ENCODE peak calls at places on chromosome 11, in five cellular contexts. One of them, this sample, is unnamed.

GRCh38 chr11:2460540-2461252 is 15.9 kb downstream of the KCNQ1 start:
- DNase-seq in hypothalamus: no peak
- DNase-seq in stimulated activated CD4-positive, alpha-beta T cell treated with anti-CD3 and anti-CD28 coated beads, Interleukin-12 subunit alpha, Interleukin-12 subunit beta, amount 100 ng/mL, for 4 hours: no peak
- DNase-seq in T-helper 2 cell: no peak
- DNase-seq in activated B cell treated with CpG ODN at 0.5 μM for 24 hours: no peak
- DNase-seq in this sample: no peak

GRCh38 chr11:74780277-74780870 is 31.7 kb downstream of the RNF169 start:
- DNase-seq in T-helper 2 cell: no peak
- DNase-seq in hypothalamus: no peak
- DNase-seq in activated B cell treated with CpG ODN at 0.5 μM for 24 hours: no peak
- DNase-seq in stimulated activated CD4-positive, alpha-beta T cell treated with anti-CD3 and anti-CD28 coated beads, Interleukin-12 subunit alpha, Interleukin-12 subunit beta, amount 100 ng/mL, for 4 hours: no peak
- DNase-seq in this sample: no peak

GRCh38 chr11:70493891-70494290 is 95.6 kb downstream of the CTTN start:
- DNase-seq in activated B cell treated with CpG ODN at 0.5 μM for 24 hours: no peak
- DNase-seq in hypothalamus: no peak
- DNase-seq in stimulated activated CD4-positive, alpha-beta T cell treated with anti-CD3 and anti-CD28 coated beads, Interleukin-12 subunit alpha, Interleukin-12 subunit beta, amount 100 ng/mL, for 4 hours: no peak
- DNase-seq in T-helper 2 cell: no peak
- DNase-seq in this sample: no peak

GRCh38 chr11:64477675-64478074 is 113.3 kb upstream of the SLC22A12 start:
- DNase-seq in stimulated activated CD4-positive, alpha-beta T cell treated with anti-CD3 and anti-CD28 coated beads, Interleukin-12 subunit alpha, Interleukin-12 subunit beta, amount 100 ng/mL, for 4 hours: no peak
- DNase-seq in T-helper 2 cell: no peak
- DNase-seq in activated B cell treated with CpG ODN at 0.5 μM for 24 hours: no peak
- DNase-seq in hypothalamus: no peak
- DNase-seq in this sample: no peak

GRCh38 chr11:134725939-134726639 is 314.0 kb upstream of the B3GAT1 start:
- DNase-seq in activated B cell treated with CpG ODN at 0.5 μM for 24 hours: no peak
- DNase-seq in stimulated activated CD4-positive, alpha-beta T cell treated with anti-CD3 and anti-CD28 coated beads, Interleukin-12 subunit alpha, Interleukin-12 subunit beta, amount 100 ng/mL, for 4 hours: no peak
- DNase-seq in hypothalamus: no peak
- DNase-seq in T-helper 2 cell: no peak
- DNase-seq in this sample: no peak

GRCh38 chr11:5151713-5152153 is 2.8 kb downstream of the OR52A1 start:
- DNase-seq in activated B cell treated with CpG ODN at 0.5 μM for 24 hours: no peak
- DNase-seq in T-helper 2 cell: no peak
- DNase-seq in hypothalamus: no peak
- DNase-seq in stimulated activated CD4-positive, alpha-beta T cell treated with anti-CD3 and anti-CD28 coated beads, Interleukin-12 subunit alpha, Interleukin-12 subunit beta, amount 100 ng/mL, for 4 hours: no peak
- DNase-seq in this sample: no peak

GRCh38 chr11:68657021-68657780 is 27.1 kb upstream of the GAL start:
- DNase-seq in activated B cell treated with CpG ODN at 0.5 μM for 24 hours: no peak
- DNase-seq in stimulated activated CD4-positive, alpha-beta T cell treated with anti-CD3 and anti-CD28 coated beads, Interleukin-12 subunit alpha, Interleukin-12 subunit beta, amount 100 ng/mL, for 4 hours: no peak
- DNase-seq in T-helper 2 cell: no peak
- DNase-seq in hypothalamus: no peak
- DNase-seq in this sample: no peak

GRCh38 chr11:92111291-92111690 is 113.3 kb upstream of the FAT3 start:
- DNase-seq in T-helper 2 cell: no peak
- DNase-seq in hypothalamus: no peak
- DNase-seq in stimulated activated CD4-positive, alpha-beta T cell treated with anti-CD3 and anti-CD28 coated beads, Interleukin-12 subunit alpha, Interleukin-12 subunit beta, amount 100 ng/mL, for 4 hours: no peak
- DNase-seq in activated B cell treated with CpG ODN at 0.5 μM for 24 hours: no peak
- DNase-seq in this sample: no peak

GRCh38 chr11:1435820-1436467 is 46.2 kb downstream of the BRSK2 start:
- DNase-seq in hypothalamus: no peak
- DNase-seq in T-helper 2 cell: no peak
- DNase-seq in activated B cell treated with CpG ODN at 0.5 μM for 24 hours: no peak
- DNase-seq in stimulated activated CD4-positive, alpha-beta T cell treated with anti-CD3 and anti-CD28 coated beads, Interleukin-12 subunit alpha, Interleukin-12 subunit beta, amount 100 ng/mL, for 4 hours: no peak
- DNase-seq in this sample: peak

GRCh38 chr11:45458269-45458668 is 172.1 kb upstream of the SYT13 start:
- DNase-seq in T-helper 2 cell: no peak
- DNase-seq in hypothalamus: no peak
- DNase-seq in activated B cell treated with CpG ODN at 0.5 μM for 24 hours: no peak
- DNase-seq in stimulated activated CD4-positive, alpha-beta T cell treated with anti-CD3 and anti-CD28 coated beads, Interleukin-12 subunit alpha, Interleukin-12 subunit beta, amount 100 ng/mL, for 4 hours: no peak
- DNase-seq in this sample: no peak

GRCh38 chr11:115054541-115055538 is 376.5 kb downstream of the NXPE2 start:
- DNase-seq in hypothalamus: peak
- DNase-seq in stimulated activated CD4-positive, alpha-beta T cell treated with anti-CD3 and anti-CD28 coated beads, Interleukin-12 subunit alpha, Interleukin-12 subunit beta, amount 100 ng/mL, for 4 hours: no peak
- DNase-seq in T-helper 2 cell: no peak
- DNase-seq in activated B cell treated with CpG ODN at 0.5 μM for 24 hours: no peak
- DNase-seq in this sample: no peak

GRCh38 chr11:46105902-46106301 is 15.4 kb downstream of the PHF21A start:
- DNase-seq in stimulated activated CD4-positive, alpha-beta T cell treated with anti-CD3 and anti-CD28 coated beads, Interleukin-12 subunit alpha, Interleukin-12 subunit beta, amount 100 ng/mL, for 4 hours: no peak
- DNase-seq in T-helper 2 cell: no peak
- DNase-seq in activated B cell treated with CpG ODN at 0.5 μM for 24 hours: no peak
- DNase-seq in hypothalamus: no peak
- DNase-seq in this sample: no peak

GRCh38 chr11:86799680-86800075 is 664 bp upstream of the PRSS23 start:
- DNase-seq in hypothalamus: peak
- DNase-seq in T-helper 2 cell: no peak
- DNase-seq in activated B cell treated with CpG ODN at 0.5 μM for 24 hours: no peak
- DNase-seq in stimulated activated CD4-positive, alpha-beta T cell treated with anti-CD3 and anti-CD28 coated beads, Interleukin-12 subunit alpha, Interleukin-12 subunit beta, amount 100 ng/mL, for 4 hours: no peak
- DNase-seq in this sample: no peak

GRCh38 chr11:122197055-122197987 is 81.3 kb upstream of the BLID start:
- DNase-seq in hypothalamus: no peak
- DNase-seq in T-helper 2 cell: no peak
- DNase-seq in activated B cell treated with CpG ODN at 0.5 μM for 24 hours: no peak
- DNase-seq in stimulated activated CD4-positive, alpha-beta T cell treated with anti-CD3 and anti-CD28 coated beads, Interleukin-12 subunit alpha, Interleukin-12 subunit beta, amount 100 ng/mL, for 4 hours: no peak
- DNase-seq in this sample: no peak

GRCh38 chr11:46003647-46004046 is 81.2 kb downstream of the LARGE2 start:
- DNase-seq in stimulated activated CD4-positive, alpha-beta T cell treated with anti-CD3 and anti-CD28 coated beads, Interleukin-12 subunit alpha, Interleukin-12 subunit beta, amount 100 ng/mL, for 4 hours: no peak
- DNase-seq in activated B cell treated with CpG ODN at 0.5 μM for 24 hours: no peak
- DNase-seq in T-helper 2 cell: no peak
- DNase-seq in hypothalamus: no peak
- DNase-seq in this sample: no peak

GRCh38 chr11:32809313-32809712 is 14.9 kb upstream of the CCDC73 start:
- DNase-seq in T-helper 2 cell: no peak
- DNase-seq in activated B cell treated with CpG ODN at 0.5 μM for 24 hours: no peak
- DNase-seq in stimulated activated CD4-positive, alpha-beta T cell treated with anti-CD3 and anti-CD28 coated beads, Interleukin-12 subunit alpha, Interleukin-12 subunit beta, amount 100 ng/mL, for 4 hours: peak
- DNase-seq in hypothalamus: peak
- DNase-seq in this sample: no peak

GRCh38 chr11:83070044-83070877 is 1.4 kb downstream of the RAB30 start:
- DNase-seq in hypothalamus: no peak
- DNase-seq in activated B cell treated with CpG ODN at 0.5 μM for 24 hours: no peak
- DNase-seq in T-helper 2 cell: no peak
- DNase-seq in stimulated activated CD4-positive, alpha-beta T cell treated with anti-CD3 and anti-CD28 coated beads, Interleukin-12 subunit alpha, Interleukin-12 subunit beta, amount 100 ng/mL, for 4 hours: no peak
- DNase-seq in this sample: no peak

GRCh38 chr11:83044958-83045712 is 26.6 kb downstream of the RAB30 start:
- DNase-seq in T-helper 2 cell: no peak
- DNase-seq in stimulated activated CD4-positive, alpha-beta T cell treated with anti-CD3 and anti-CD28 coated beads, Interleukin-12 subunit alpha, Interleukin-12 subunit beta, amount 100 ng/mL, for 4 hours: no peak
- DNase-seq in hypothalamus: no peak
- DNase-seq in activated B cell treated with CpG ODN at 0.5 μM for 24 hours: no peak
- DNase-seq in this sample: peak

GRCh38 chr11:1192741-1193325 is 30.0 kb upstream of the MUC5B start:
- DNase-seq in stimulated activated CD4-positive, alpha-beta T cell treated with anti-CD3 and anti-CD28 coated beads, Interleukin-12 subunit alpha, Interleukin-12 subunit beta, amount 100 ng/mL, for 4 hours: no peak
- DNase-seq in T-helper 2 cell: no peak
- DNase-seq in hypothalamus: no peak
- DNase-seq in activated B cell treated with CpG ODN at 0.5 μM for 24 hours: no peak
- DNase-seq in this sample: no peak

GRCh38 chr11:69012092-69013008 is 696 bp downstream of the MRGPRF start:
- DNase-seq in hypothalamus: no peak
- DNase-seq in T-helper 2 cell: no peak
- DNase-seq in stimulated activated CD4-positive, alpha-beta T cell treated with anti-CD3 and anti-CD28 coated beads, Interleukin-12 subunit alpha, Interleukin-12 subunit beta, amount 100 ng/mL, for 4 hours: no peak
- DNase-seq in activated B cell treated with CpG ODN at 0.5 μM for 24 hours: no peak
- DNase-seq in this sample: no peak

GRCh38 chr11:48669146-48669545 is 180.6 kb downstream of the OR4A47 start:
- DNase-seq in hypothalamus: no peak
- DNase-seq in activated B cell treated with CpG ODN at 0.5 μM for 24 hours: no peak
- DNase-seq in T-helper 2 cell: no peak
- DNase-seq in stimulated activated CD4-positive, alpha-beta T cell treated with anti-CD3 and anti-CD28 coated beads, Interleukin-12 subunit alpha, Interleukin-12 subunit beta, amount 100 ng/mL, for 4 hours: no peak
- DNase-seq in this sample: no peak

GRCh38 chr11:18394300-18394927 is at the start of gene LDHA:
- DNase-seq in T-helper 2 cell: peak
- DNase-seq in stimulated activated CD4-positive, alpha-beta T cell treated with anti-CD3 and anti-CD28 coated beads, Interleukin-12 subunit alpha, Interleukin-12 subunit beta, amount 100 ng/mL, for 4 hours: peak
- DNase-seq in hypothalamus: peak
- DNase-seq in activated B cell treated with CpG ODN at 0.5 μM for 24 hours: peak
- DNase-seq in this sample: peak

GRCh38 chr11:115324569-115325432 is 179.4 kb downstream of the CADM1 start:
- DNase-seq in stimulated activated CD4-positive, alpha-beta T cell treated with anti-CD3 and anti-CD28 coated beads, Interleukin-12 subunit alpha, Interleukin-12 subunit beta, amount 100 ng/mL, for 4 hours: no peak
- DNase-seq in hypothalamus: no peak
- DNase-seq in activated B cell treated with CpG ODN at 0.5 μM for 24 hours: no peak
- DNase-seq in T-helper 2 cell: no peak
- DNase-seq in this sample: peak

GRCh38 chr11:118996926-118997626 is 862 bp upstream of the CENATAC start:
- DNase-seq in stimulated activated CD4-positive, alpha-beta T cell treated with anti-CD3 and anti-CD28 coated beads, Interleukin-12 subunit alpha, Interleukin-12 subunit beta, amount 100 ng/mL, for 4 hours: peak
- DNase-seq in activated B cell treated with CpG ODN at 0.5 μM for 24 hours: no peak
- DNase-seq in T-helper 2 cell: peak
- DNase-seq in hypothalamus: no peak
- DNase-seq in this sample: peak

GRCh38 chr11:74371269-74372039 is 26.8 kb downstream of the PGM2L1 start:
- DNase-seq in activated B cell treated with CpG ODN at 0.5 μM for 24 hours: no peak
- DNase-seq in stimulated activated CD4-positive, alpha-beta T cell treated with anti-CD3 and anti-CD28 coated beads, Interleukin-12 subunit alpha, Interleukin-12 subunit beta, amount 100 ng/mL, for 4 hours: no peak
- DNase-seq in T-helper 2 cell: no peak
- DNase-seq in hypothalamus: no peak
- DNase-seq in this sample: no peak

GRCh38 chr11:129828301-129828836 is 12.7 kb downstream of the TMEM45B start:
- DNase-seq in hypothalamus: no peak
- DNase-seq in activated B cell treated with CpG ODN at 0.5 μM for 24 hours: no peak
- DNase-seq in T-helper 2 cell: no peak
- DNase-seq in stimulated activated CD4-positive, alpha-beta T cell treated with anti-CD3 and anti-CD28 coated beads, Interleukin-12 subunit alpha, Interleukin-12 subunit beta, amount 100 ng/mL, for 4 hours: no peak
- DNase-seq in this sample: no peak

GRCh38 chr11:57787920-57788716 is 26.5 kb downstream of the CTNND1 start:
- DNase-seq in activated B cell treated with CpG ODN at 0.5 μM for 24 hours: no peak
- DNase-seq in stimulated activated CD4-positive, alpha-beta T cell treated with anti-CD3 and anti-CD28 coated beads, Interleukin-12 subunit alpha, Interleukin-12 subunit beta, amount 100 ng/mL, for 4 hours: no peak
- DNase-seq in hypothalamus: no peak
- DNase-seq in T-helper 2 cell: no peak
- DNase-seq in this sample: peak

GRCh38 chr11:73521621-73522020 is 76.3 kb downstream of the FAM168A start:
- DNase-seq in activated B cell treated with CpG ODN at 0.5 μM for 24 hours: no peak
- DNase-seq in stimulated activated CD4-positive, alpha-beta T cell treated with anti-CD3 and anti-CD28 coated beads, Interleukin-12 subunit alpha, Interleukin-12 subunit beta, amount 100 ng/mL, for 4 hours: no peak
- DNase-seq in T-helper 2 cell: no peak
- DNase-seq in hypothalamus: no peak
- DNase-seq in this sample: no peak

GRCh38 chr11:132895340-132895739 is 637.0 kb downstream of the OPCML start:
- DNase-seq in hypothalamus: no peak
- DNase-seq in activated B cell treated with CpG ODN at 0.5 μM for 24 hours: no peak
- DNase-seq in T-helper 2 cell: no peak
- DNase-seq in stimulated activated CD4-positive, alpha-beta T cell treated with anti-CD3 and anti-CD28 coated beads, Interleukin-12 subunit alpha, Interleukin-12 subunit beta, amount 100 ng/mL, for 4 hours: no peak
- DNase-seq in this sample: no peak

GRCh38 chr11:291281-292210 is 2.6 kb downstream of the PGGHG start:
- DNase-seq in stimulated activated CD4-positive, alpha-beta T cell treated with anti-CD3 and anti-CD28 coated beads, Interleukin-12 subunit alpha, Interleukin-12 subunit beta, amount 100 ng/mL, for 4 hours: no peak
- DNase-seq in activated B cell treated with CpG ODN at 0.5 μM for 24 hours: no peak
- DNase-seq in T-helper 2 cell: no peak
- DNase-seq in hypothalamus: no peak
- DNase-seq in this sample: no peak

GRCh38 chr11:74438681-74439080 is 28.7 kb downstream of the KCNE3 start:
- DNase-seq in T-helper 2 cell: no peak
- DNase-seq in stimulated activated CD4-positive, alpha-beta T cell treated with anti-CD3 and anti-CD28 coated beads, Interleukin-12 subunit alpha, Interleukin-12 subunit beta, amount 100 ng/mL, for 4 hours: no peak
- DNase-seq in activated B cell treated with CpG ODN at 0.5 μM for 24 hours: no peak
- DNase-seq in hypothalamus: no peak
- DNase-seq in this sample: no peak

GRCh38 chr11:45413156-45413833 is 127.2 kb upstream of the SYT13 start:
- DNase-seq in stimulated activated CD4-positive, alpha-beta T cell treated with anti-CD3 and anti-CD28 coated beads, Interleukin-12 subunit alpha, Interleukin-12 subunit beta, amount 100 ng/mL, for 4 hours: no peak
- DNase-seq in hypothalamus: no peak
- DNase-seq in T-helper 2 cell: no peak
- DNase-seq in activated B cell treated with CpG ODN at 0.5 μM for 24 hours: no peak
- DNase-seq in this sample: no peak

GRCh38 chr11:67032830-67033555 is 10.1 kb downstream of the SYT12 start:
- DNase-seq in activated B cell treated with CpG ODN at 0.5 μM for 24 hours: no peak
- DNase-seq in hypothalamus: peak
- DNase-seq in stimulated activated CD4-positive, alpha-beta T cell treated with anti-CD3 and anti-CD28 coated beads, Interleukin-12 subunit alpha, Interleukin-12 subunit beta, amount 100 ng/mL, for 4 hours: no peak
- DNase-seq in T-helper 2 cell: no peak
- DNase-seq in this sample: no peak

GRCh38 chr11:44773351-44773965 is 46.7 kb downstream of the TSPAN18 start:
- DNase-seq in activated B cell treated with CpG ODN at 0.5 μM for 24 hours: no peak
- DNase-seq in stimulated activated CD4-positive, alpha-beta T cell treated with anti-CD3 and anti-CD28 coated beads, Interleukin-12 subunit alpha, Interleukin-12 subunit beta, amount 100 ng/mL, for 4 hours: no peak
- DNase-seq in T-helper 2 cell: no peak
- DNase-seq in hypothalamus: no peak
- DNase-seq in this sample: no peak

GRCh38 chr11:75665126-75665525 is 3.7 kb downstream of the MAP6 start:
- DNase-seq in stimulated activated CD4-positive, alpha-beta T cell treated with anti-CD3 and anti-CD28 coated beads, Interleukin-12 subunit alpha, Interleukin-12 subunit beta, amount 100 ng/mL, for 4 hours: no peak
- DNase-seq in activated B cell treated with CpG ODN at 0.5 μM for 24 hours: no peak
- DNase-seq in T-helper 2 cell: no peak
- DNase-seq in hypothalamus: no peak
- DNase-seq in this sample: no peak